ENCODE peak calls at places on chromosome 2, in ten cellular contexts. One of them, this sample, is unnamed.
A peak's percentile ranks its signal among the peaks of the same experiment; 100 is the strongest.

GRCh38 chr2:60219536-60219935 is 333.9 kb downstream of the BCL11A start:
- DNase-seq in stimulated activated naive CD8-positive, alpha-beta T cell treated with anti-CD3 and anti-CD28 coated beads, Interleukin-15, amount 100 ng/mL, for 72 hours: no peak
- DNase-seq in HFFc6: no peak
- DNase-seq in globus pallidus: no peak
- DNase-seq in hepatocyte: no peak
- DNase-seq in posterior vena cava: no peak
- DNase-seq in GM04503: no peak
- DNase-seq in LoVo: no peak
- DNase-seq in activated CD4-positive, alpha-beta T cell treated with anti-CD3 and anti-CD28 coated beads for 4 hours: no peak
- DNase-seq in D721Med: no peak
- DNase-seq in this sample: no peak

GRCh38 chr2:120465989-120466703 is 120.2 kb downstream of the INHBB start:
- DNase-seq in globus pallidus: no peak
- DNase-seq in LoVo: no peak
- DNase-seq in HFFc6: no peak
- DNase-seq in hepatocyte: peak; percentile 83
- DNase-seq in activated CD4-positive, alpha-beta T cell treated with anti-CD3 and anti-CD28 coated beads for 4 hours: no peak
- DNase-seq in posterior vena cava: peak; percentile 77
- DNase-seq in D721Med: no peak
- DNase-seq in GM04503: no peak
- DNase-seq in stimulated activated naive CD8-positive, alpha-beta T cell treated with anti-CD3 and anti-CD28 coated beads, Interleukin-15, amount 100 ng/mL, for 72 hours: no peak
- DNase-seq in this sample: no peak

GRCh38 chr2:68774569-68775271 is 40.1 kb downstream of the ARHGAP25 start:
- DNase-seq in GM04503: no peak
- DNase-seq in stimulated activated naive CD8-positive, alpha-beta T cell treated with anti-CD3 and anti-CD28 coated beads, Interleukin-15, amount 100 ng/mL, for 72 hours: peak; percentile 62
- DNase-seq in globus pallidus: peak; percentile 57
- DNase-seq in LoVo: no peak
- DNase-seq in D721Med: no peak
- DNase-seq in posterior vena cava: peak; percentile 91
- DNase-seq in activated CD4-positive, alpha-beta T cell treated with anti-CD3 and anti-CD28 coated beads for 4 hours: peak; percentile 49
- DNase-seq in HFFc6: no peak
- DNase-seq in hepatocyte: no peak
- DNase-seq in this sample: peak; percentile 40

GRCh38 chr2:68689553-68690537 is 44.8 kb upstream of the ARHGAP25 start:
- DNase-seq in HFFc6: no peak
- DNase-seq in activated CD4-positive, alpha-beta T cell treated with anti-CD3 and anti-CD28 coated beads for 4 hours: no peak
- DNase-seq in LoVo: no peak
- DNase-seq in hepatocyte: no peak
- DNase-seq in stimulated activated naive CD8-positive, alpha-beta T cell treated with anti-CD3 and anti-CD28 coated beads, Interleukin-15, amount 100 ng/mL, for 72 hours: peak; percentile 17
- DNase-seq in D721Med: no peak
- DNase-seq in GM04503: no peak
- DNase-seq in posterior vena cava: no peak
- DNase-seq in globus pallidus: no peak
- DNase-seq in this sample: no peak

GRCh38 chr2:190023860-190024259 is 38.7 kb downstream of the MSTN start:
- DNase-seq in D721Med: no peak
- DNase-seq in GM04503: no peak
- DNase-seq in HFFc6: peak; percentile 41
- DNase-seq in stimulated activated naive CD8-positive, alpha-beta T cell treated with anti-CD3 and anti-CD28 coated beads, Interleukin-15, amount 100 ng/mL, for 72 hours: peak; percentile 3
- DNase-seq in LoVo: peak; percentile 49
- DNase-seq in globus pallidus: peak; percentile 33
- DNase-seq in hepatocyte: peak; percentile 66
- DNase-seq in activated CD4-positive, alpha-beta T cell treated with anti-CD3 and anti-CD28 coated beads for 4 hours: no peak
- DNase-seq in posterior vena cava: no peak
- DNase-seq in this sample: peak; percentile 33

GRCh38 chr2:96933528-96933927 is 52.9 kb downstream of the FAM178B start:
- DNase-seq in D721Med: no peak
- DNase-seq in LoVo: no peak
- DNase-seq in hepatocyte: no peak
- DNase-seq in posterior vena cava: peak; percentile 59
- DNase-seq in HFFc6: no peak
- DNase-seq in globus pallidus: no peak
- DNase-seq in activated CD4-positive, alpha-beta T cell treated with anti-CD3 and anti-CD28 coated beads for 4 hours: no peak
- DNase-seq in stimulated activated naive CD8-positive, alpha-beta T cell treated with anti-CD3 and anti-CD28 coated beads, Interleukin-15, amount 100 ng/mL, for 72 hours: no peak
- DNase-seq in GM04503: no peak
- DNase-seq in this sample: no peak

GRCh38 chr2:142323206-142323605 is 192.4 kb upstream of the LRP1B start:
- DNase-seq in activated CD4-positive, alpha-beta T cell treated with anti-CD3 and anti-CD28 coated beads for 4 hours: no peak
- DNase-seq in globus pallidus: no peak
- DNase-seq in HFFc6: no peak
- DNase-seq in D721Med: no peak
- DNase-seq in LoVo: peak; percentile 4
- DNase-seq in stimulated activated naive CD8-positive, alpha-beta T cell treated with anti-CD3 and anti-CD28 coated beads, Interleukin-15, amount 100 ng/mL, for 72 hours: no peak
- DNase-seq in hepatocyte: no peak
- DNase-seq in posterior vena cava: no peak
- DNase-seq in GM04503: no peak
- DNase-seq in this sample: no peak

GRCh38 chr2:239780236-239780997 is 244.7 kb downstream of the NDUFA10 start:
- DNase-seq in GM04503: no peak
- DNase-seq in LoVo: no peak
- DNase-seq in posterior vena cava: peak; percentile 74
- DNase-seq in HFFc6: no peak
- DNase-seq in globus pallidus: no peak
- DNase-seq in D721Med: no peak
- DNase-seq in hepatocyte: no peak
- DNase-seq in stimulated activated naive CD8-positive, alpha-beta T cell treated with anti-CD3 and anti-CD28 coated beads, Interleukin-15, amount 100 ng/mL, for 72 hours: no peak
- DNase-seq in activated CD4-positive, alpha-beta T cell treated with anti-CD3 and anti-CD28 coated beads for 4 hours: no peak
- DNase-seq in this sample: no peak

GRCh38 chr2:176642074-176642473 is 372.8 kb downstream of the MTX2 start:
- DNase-seq in globus pallidus: no peak
- DNase-seq in stimulated activated naive CD8-positive, alpha-beta T cell treated with anti-CD3 and anti-CD28 coated beads, Interleukin-15, amount 100 ng/mL, for 72 hours: no peak
- DNase-seq in posterior vena cava: no peak
- DNase-seq in hepatocyte: no peak
- DNase-seq in HFFc6: peak; percentile 91
- DNase-seq in LoVo: no peak
- DNase-seq in GM04503: peak; percentile 62
- DNase-seq in D721Med: no peak
- DNase-seq in activated CD4-positive, alpha-beta T cell treated with anti-CD3 and anti-CD28 coated beads for 4 hours: no peak
- DNase-seq in this sample: peak; percentile 24

GRCh38 chr2:224009605-224010330 is 29.3 kb downstream of the SERPINE2 start:
- DNase-seq in hepatocyte: no peak
- DNase-seq in LoVo: peak; percentile 27
- DNase-seq in globus pallidus: no peak
- DNase-seq in HFFc6: peak; percentile 30
- DNase-seq in stimulated activated naive CD8-positive, alpha-beta T cell treated with anti-CD3 and anti-CD28 coated beads, Interleukin-15, amount 100 ng/mL, for 72 hours: no peak
- DNase-seq in posterior vena cava: no peak
- DNase-seq in D721Med: no peak
- DNase-seq in GM04503: no peak
- DNase-seq in activated CD4-positive, alpha-beta T cell treated with anti-CD3 and anti-CD28 coated beads for 4 hours: no peak
- DNase-seq in this sample: no peak

This sample was measured in Daoy.